ENCODE peak calls at places on chromosomes 6 and 20, in five cellular contexts. A is GM12878, G is SK-N-SH, E is HCT116, K is H1. T is an unnamed sample.

GRCh38 chr20:32839982-32840285 is 18.8 kb upstream of the EFCAB8 start:
- DNase-seq in A (no peak), K (no peak), G (no peak), E (no peak), T (no peak)

GRCh38 chr20:46683939-46684750 is 5.1 kb downstream of the TP53RK start:
- DNase-seq in G (no peak), K (no peak), E (no peak), A (no peak), T (peak; percentile 80)

GRCh38 chr6:87350516-87350915 is 5.9 kb downstream of the C6orf163 start:
- DNase-seq in K (no peak), G (no peak), A (no peak), E (no peak), T (peak; percentile 5)

GRCh38 chr20:7113577-7114466 is 346.3 kb downstream of the BMP2 start:
- DNase-seq in E (no peak), K (peak; percentile 34), A (no peak), G (peak; percentile 56), T (peak; percentile 1)

GRCh38 chr6:166850677-166851076 is 105.7 kb downstream of the RNASET2 start:
- DNase-seq in K (no peak), E (no peak), G (no peak), A (no peak), T (no peak)

GRCh38 chr6:6751197-6751596 is 162.7 kb downstream of the LY86 start:
- DNase-seq in A (no peak), G (no peak), K (no peak), E (no peak), T (no peak)

GRCh38 chr6:579339-579738 is 77.6 kb downstream of the HUS1B start:
- DNase-seq in G (peak; percentile 69), K (no peak), E (no peak), A (no peak), T (peak; percentile 45)

GRCh38 chr20:44970243-44970757 is 4.0 kb downstream of the STK4 start:
- DNase-seq in A (no peak), K (no peak), E (no peak), G (no peak), T (peak; percentile 24)

GRCh38 chr20:62396367-62397239 is 9.7 kb downstream of the RPS21 start:
- DNase-seq in A (no peak), E (no peak), G (no peak), K (no peak), T (no peak)

GRCh38 chr6:24445704-24446103 is 43.0 kb downstream of the MRS2 start:
- DNase-seq in E (no peak), K (no peak), G (no peak), A (no peak), T (no peak)

GRCh38 chr6:118603372-118603771 is 48.0 kb downstream of the CEP85L start:
- DNase-seq in E (no peak), K (no peak), G (no peak), A (no peak), T (no peak)

GRCh38 chr20:41145317-41145716 is 8.0 kb downstream of the PLCG1 start:
- DNase-seq in G (no peak), A (no peak), E (no peak), K (no peak), T (no peak)

GRCh38 chr6:104473021-104473429 is 386.7 kb downstream of the HACE1 start:
- DNase-seq in E (no peak), A (no peak), K (peak; percentile 25), G (no peak), T (no peak)

GRCh38 chr20:60565093-60565492 is 606.9 kb downstream of the CDH26 start:
- DNase-seq in K (no peak), E (no peak), A (no peak), G (no peak), T (no peak)

GRCh38 chr20:63547484-63548480 is at the start of gene SRMS:
- DNase-seq in G (peak; percentile 60), A (no peak), E (no peak), K (no peak), T (no peak)

GRCh38 chr6:149985506-149985937 is 21.8 kb downstream of the ULBP1 start:
- DNase-seq in A (no peak), E (no peak), K (no peak), G (no peak), T (no peak)

GRCh38 chr6:150069707-150070106 is 786 bp upstream of the ULBP3 start:
- DNase-seq in E (no peak), A (no peak), G (no peak), K (no peak), T (no peak)

GRCh38 chr6:27865952-27866369 is 46.2 kb downstream of the OR2B2 start:
- DNase-seq in A (no peak), G (no peak), E (no peak), K (no peak), T (no peak)

GRCh38 chr6:164322533-164322932 is 908.0 kb downstream of the QKI start:
- DNase-seq in G (no peak), K (no peak), A (no peak), E (no peak), T (no peak)

GRCh38 chr6:10528170-10528981 is 7.2 kb downstream of the GCNT2 start:
- DNase-seq in E (no peak), K (no peak), A (peak; percentile 72), G (no peak), T (peak; percentile 55)

GRCh38 chr6:29967379-29968010 is 25.2 kb downstream of the HLA-A start:
- DNase-seq in E (peak; percentile 60), G (no peak), A (peak; percentile 11), K (no peak), T (no peak)

GRCh38 chr6:79649016-79649415 is 17.9 kb downstream of the SH3BGRL2 start:
- DNase-seq in G (no peak), A (no peak), K (no peak), E (no peak), T (no peak)

GRCh38 chr20:59495894-59496510 is 108.3 kb upstream of the PHACTR3 start:
- DNase-seq in G (peak; percentile 84), E (peak; percentile 36), K (peak; percentile 47), A (no peak), T (peak; percentile 53)

GRCh38 chr6:28944412-28945006 is 20.7 kb upstream of the TRIM27 start:
- DNase-seq in G (peak; percentile 47), K (peak; percentile 59), E (no peak), A (peak; percentile 73), T (peak; percentile 81)

GRCh38 chr20:23655551-23656211 is 17.9 kb upstream of the CST3 start:
- DNase-seq in K (no peak), E (no peak), G (no peak), A (no peak), T (no peak)

DNA sequence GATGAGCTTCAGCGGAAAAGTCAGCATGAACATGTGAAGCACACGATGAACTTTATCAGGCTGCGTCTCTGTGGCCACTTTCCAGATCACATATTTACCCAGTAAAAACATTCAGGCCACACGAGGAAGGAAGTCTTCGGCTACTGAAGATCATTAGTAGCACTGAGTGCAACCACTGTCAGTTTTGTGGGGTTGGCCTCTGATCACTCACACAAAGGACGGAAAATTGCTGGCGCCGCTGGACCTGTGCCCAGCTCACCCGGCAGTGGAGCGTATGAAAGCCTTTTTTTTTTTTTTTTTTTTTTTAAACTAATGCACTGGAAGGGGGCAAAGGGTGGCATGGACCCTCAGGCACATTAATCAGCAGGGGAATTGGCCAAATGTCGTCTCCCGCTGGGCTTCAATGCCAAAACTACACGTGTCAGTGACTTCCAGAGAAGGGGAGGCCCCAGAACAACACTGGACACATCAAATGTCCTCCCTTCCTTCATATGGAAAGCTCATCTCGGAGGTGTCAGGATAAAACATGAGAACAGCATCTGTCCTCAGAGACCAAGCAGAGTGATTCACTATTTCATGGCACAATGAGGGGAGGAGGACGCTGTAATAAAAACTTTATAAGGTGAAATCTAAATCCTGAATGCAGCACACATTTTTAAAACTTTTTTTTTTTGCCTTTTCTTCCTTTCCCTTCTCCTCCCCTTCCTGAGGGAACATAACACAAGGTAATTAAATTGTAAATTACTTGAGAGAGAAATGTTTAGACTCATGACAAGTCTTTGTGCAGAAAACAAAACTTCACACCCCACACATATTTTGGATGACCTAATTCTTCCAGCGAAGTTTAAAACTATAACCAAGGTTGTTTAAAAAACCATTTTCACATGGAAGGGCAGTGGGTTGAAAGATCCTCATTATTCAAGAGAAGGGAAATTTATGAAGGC is 223.4 kb downstream of the FOXC1 start:
- DNase-seq in A (no peak), E (no peak), K (no peak), G (peak; percentile 61), T (peak; percentile 12)
- H3K9ac ChIP-seq in A (no peak overlapping the region), E (no peak overlapping the region), K (no peak overlapping the region), G (no peak overlapping the region), T (no peak overlapping the region)

GRCh38 chr6:158860279-158860865 is 41.2 kb upstream of the EZR start:
- DNase-seq in E (no peak), G (no peak), A (no peak), K (no peak), T (no peak)

GRCh38 chr6:158865769-158866168 is 46.6 kb upstream of the EZR start:
- DNase-seq in E (no peak), A (no peak), G (no peak), K (no peak), T (no peak)

GRCh38 chr6:158867381-158868121 is 48.4 kb upstream of the EZR start:
- DNase-seq in E (peak; percentile 85), A (no peak), K (no peak), G (no peak), T (no peak)

GRCh38 chr6:158861686-158862381 is 42.7 kb upstream of the EZR start:
- DNase-seq in E (no peak), G (no peak), A (no peak), K (no peak), T (peak; percentile 45)

GRCh38 chr6:158863646-158864045 is 44.5 kb upstream of the EZR start:
- DNase-seq in G (no peak), E (no peak), K (no peak), A (no peak), T (peak; percentile 33)
- TF ChIP-seq RAD21 in G (no peak), E (no peak), K (no peak), A (no peak), T (no peak)

GRCh38 chr6:90495216-90495817 is 91.6 kb downstream of the MAP3K7 start:
- DNase-seq in E (no peak), K (no peak), A (no peak), G (no peak), T (no peak)

GRCh38 chr6:90493332-90493731 is 93.5 kb downstream of the MAP3K7 start:
- DNase-seq in A (no peak), K (no peak), G (no peak), E (no peak), T (peak; percentile 54)

GRCh38 chr6:90492798-90493197 is 94.1 kb downstream of the MAP3K7 start:
- DNase-seq in G (no peak), E (no peak), K (no peak), A (no peak), T (no peak)

GRCh38 chr6:90492369-90492768 is 94.5 kb downstream of the MAP3K7 start:
- DNase-seq in A (no peak), E (no peak), G (no peak), K (no peak), T (no peak)

GRCh38 chr6:90494067-90494773 is 92.7 kb downstream of the MAP3K7 start:
- DNase-seq in E (no peak), A (no peak), G (no peak), K (no peak), T (no peak)
- H3K9ac ChIP-seq in E (no peak overlapping the region), A (no peak overlapping the region), G (no peak overlapping the region), K (no peak overlapping the region), T (no peak overlapping the region)

GRCh38 chr6:21748343-21749063 is 155.0 kb downstream of the SOX4 start:
- DNase-seq in G (no peak), A (no peak), K (no peak), E (no peak), T (peak; percentile 61)
- TF ChIP-seq RAD21 in G (no peak), A (no peak), K (no peak), E (no peak), T (no peak)

T was measured in IMR-90.